ENCODE peak calls at places on chromosomes 5 and 9, in seven cellular contexts. L is RPMI7951, W is fibroblast of villous mesenchyme, K is H54, I is GM23338, B is WERI-Rb-1, O is tibial nerve. C is an unnamed sample.

GRCh38 chr9:680106-680505 is 161.4 kb upstream of the DMRT1 start:
- DNase-seq in L (peak; percentile 28), W (no peak), K (no peak), I (no peak), B (no peak), O (no peak), C (no peak)

GRCh38 chr9:27572918-27573698 is at the start of gene C9orf72:
- DNase-seq in L (peak; percentile 55), W (no peak), K (peak; percentile 77), I (peak; percentile 72), B (peak; percentile 76), O (peak; percentile 12), C (peak; percentile 93)

GRCh38 chr9:19114680-19115270 is 12.1 kb upstream of the HAUS6 start:
- DNase-seq in L (no peak), W (no peak), K (no peak), I (no peak), B (no peak), O (no peak), C (no peak)

GRCh38 chr5:146051678-146052077 is 53.7 kb downstream of the PLAC8L1 start:
- DNase-seq in L (peak; percentile 35), W (no peak), K (no peak), I (no peak), B (no peak), O (no peak), C (no peak)

GRCh38 chr5:11528720-11529119 is 375.5 kb downstream of the CTNND2 start:
- DNase-seq in L (no peak), W (no peak), K (no peak), I (no peak), B (no peak), O (no peak), C (no peak)

GRCh38 chr9:89154651-89155336 is 23.8 kb downstream of the SHC3 start:
- DNase-seq in L (peak; percentile 88), W (peak; percentile 80), K (peak; percentile 65), I (no peak), B (no peak), O (no peak), C (no peak)

GRCh38 chr5:140608730-140609520 is 24.1 kb downstream of the CD14 start:
- DNase-seq in L (peak; percentile 33), W (no peak), K (no peak), I (no peak), B (no peak), O (peak; percentile 29), C (no peak)

GRCh38 chr5:37549411-37549810 is 170.3 kb downstream of the WDR70 start:
- DNase-seq in L (no peak), W (peak; percentile 27), K (no peak), I (no peak), B (no peak), O (no peak), C (no peak)

GRCh38 chr5:33824516-33825195 is 67.1 kb downstream of the ADAMTS12 start:
- DNase-seq in L (peak; percentile 92), W (peak; percentile 81), K (no peak), I (no peak), B (no peak), O (no peak), C (no peak)

GRCh38 chr9:20593551-20593950 is 28.7 kb downstream of the MLLT3 start:
- DNase-seq in L (peak; percentile 26), W (peak; percentile 50), K (no peak), I (no peak), B (no peak), O (no peak), C (no peak)

GRCh38 chr5:31433229-31433628 is 98.7 kb downstream of the DROSHA start:
- DNase-seq in L (no peak), W (no peak), K (no peak), I (no peak), B (no peak), O (no peak), C (no peak)

GRCh38 chr5:82019342-82020138 is 47.7 kb downstream of the ATG10 start:
- DNase-seq in L (no peak), W (no peak), K (no peak), I (no peak), B (no peak), O (no peak), C (peak; percentile 69)

GRCh38 chr9:129637673-129638439 is 4.1 kb downstream of the ASB6 start:
- DNase-seq in L (no peak), W (no peak), K (no peak), I (no peak), B (no peak), O (no peak), C (no peak)

GRCh38 chr5:80299601-80300000 is 20.2 kb upstream of the SPZ1 start:
- DNase-seq in L (no peak), W (no peak), K (no peak), I (no peak), B (no peak), O (no peak), C (no peak)

GRCh38 chr9:137141050-137141810 is 2.3 kb downstream of the GRIN1 start:
- DNase-seq in L (no peak), W (no peak), K (no peak), I (no peak), B (no peak), O (no peak), C (no peak)

GRCh38 chr9:90515550-90515949 is 127.1 kb downstream of the DIRAS2 start:
- DNase-seq in L (no peak), W (no peak), K (no peak), I (no peak), B (no peak), O (no peak), C (no peak)

GRCh38 chr5:135568923-135569360 is 9.8 kb downstream of the CXCL14 start:
- DNase-seq in L (no peak), W (no peak), K (no peak), I (no peak), B (no peak), O (no peak), C (no peak)

GRCh38 chr5:1299511-1299850 is 4.6 kb upstream of the TERT start:
- DNase-seq in L (no peak), W (no peak), K (no peak), I (no peak), B (peak; percentile 16), O (no peak), C (no peak)

GRCh38 chr5:71894091-71894490 is 175.0 kb downstream of the CARTPT start:
- DNase-seq in L (no peak), W (no peak), K (no peak), I (no peak), B (no peak), O (no peak), C (no peak)

GRCh38 chr5:176844706-176845391 is 34.5 kb downstream of the UNC5A start:
- DNase-seq in L (peak; percentile 89), W (no peak), K (peak; percentile 86), I (no peak), B (peak; percentile 82), O (no peak), C (no peak)

GRCh38 chr5:751496-751895 is 33.0 kb downstream of the ZDHHC11B start:
- DNase-seq in L (no peak), W (no peak), K (no peak), I (no peak), B (no peak), O (no peak), C (no peak)

GRCh38 chr9:127884427-127884911 is 7.0 kb upstream of the AK1 start:
- DNase-seq in L (no peak), W (no peak), K (no peak), I (no peak), B (no peak), O (no peak), C (peak; percentile 63)

GRCh38 chr5:75236322-75237316 is at the start of gene ANKRD31:
- DNase-seq in L (peak; percentile 71), W (peak; percentile 75), K (no peak), I (peak; percentile 84), B (peak; percentile 81), O (peak; percentile 75), C (peak; percentile 91)

GRCh38 chr9:113625456-113625855 is 161.9 kb downstream of the RGS3 start:
- DNase-seq in L (no peak), W (no peak), K (no peak), I (no peak), B (no peak), O (no peak), C (no peak)

GRCh38 chr5:32523625-32524024 is 61.7 kb upstream of the SUB1 start:
- DNase-seq in L (no peak), W (no peak), K (no peak), I (peak; percentile 27), B (no peak), O (no peak), C (no peak)

GRCh38 chr5:2153350-2153749 is 270.6 kb upstream of the IRX4 start:
- DNase-seq in L (no peak), W (no peak), K (no peak), I (no peak), B (no peak), O (no peak), C (no peak)

GRCh38 chr9:4016789-4017188 is 283.1 kb downstream of the GLIS3 start:
- DNase-seq in L (no peak), W (no peak), K (no peak), I (no peak), B (no peak), O (no peak), C (no peak)

GRCh38 chr5:4941957-4942830 is 197.9 kb upstream of the ADAMTS16 start:
- DNase-seq in L (no peak), W (no peak), K (peak; percentile 58), I (peak; percentile 45), B (peak; percentile 17), O (no peak), C (peak; percentile 86)

GRCh38 chr9:137053944-137054931 is at the start of gene ENTPD2:
- DNase-seq in L (no peak), W (no peak), K (no peak), I (peak; percentile 70), B (no peak), O (no peak), C (peak; percentile 84)

GRCh38 chr9:97534185-97534584 is 32.7 kb downstream of the TMOD1 start:
- DNase-seq in L (no peak), W (no peak), K (no peak), I (no peak), B (no peak), O (no peak), C (no peak)

GRCh38 chr5:78287833-78288232 is 6.7 kb downstream of the AP3B1 start:
- DNase-seq in L (peak; percentile 58), W (peak; percentile 61), K (peak; percentile 17), I (no peak), B (no peak), O (peak; percentile 18), C (no peak)

GRCh38 chr9:35760651-35761050 is 6.6 kb upstream of the MSMP start:
- DNase-seq in L (peak; percentile 47), W (no peak), K (no peak), I (no peak), B (no peak), O (no peak), C (no peak)

GRCh38 chr5:126794157-126794828 is 17.4 kb downstream of the LMNB1 start:
- DNase-seq in L (no peak), W (no peak), K (no peak), I (no peak), B (no peak), O (no peak), C (no peak)

GRCh38 chr5:59387127-59387526 is 506.4 kb downstream of the PDE4D start:
- DNase-seq in L (no peak), W (no peak), K (no peak), I (no peak), B (no peak), O (no peak), C (no peak)

GRCh38 chr5:54944364-54944763 is 41.0 kb downstream of the ESM1 start:
- DNase-seq in L (peak; percentile 26), W (peak; percentile 51), K (no peak), I (peak; percentile 50), B (no peak), O (peak; percentile 65), C (no peak)